ENCODE peak calls at places on chromosomes 16 and 17, in ten cellular contexts. Z is tibial nerve, F is cardiac fibroblast, T is left lung, R is cardiac muscle cell, S is H1, A is AG09319, U is Peyer's patch, E is stomach, N is HFFc6. H is an unnamed sample.

GRCh38 chr17:50922107-50922506 is 56.0 kb upstream of the TOB1 start:
- DNase-seq in E (no peak), Z (no peak), S (no peak), N (peak), F (no peak), T (no peak), R (no peak), U (no peak), A (no peak), H (no peak)

GRCh38 chr17:50681260-50682200 is 26.2 kb downstream of the ANKRD40 start:
- DNase-seq in F (peak), S (no peak), Z (no peak), A (peak), R (peak), U (no peak), E (no peak), T (no peak), N (peak), H (no peak)

GRCh38 chr16:86783626-86784266 is 205.4 kb downstream of the FOXL1 start:
- DNase-seq in N (no peak), Z (no peak), U (no peak), R (no peak), E (peak), S (no peak), T (no peak), A (no peak), F (no peak), H (no peak)

GRCh38 chr16:35147556-35148504 is 1688.4 kb downstream of the TP53TG3F start:
- DNase-seq in A (no peak), E (no peak), Z (no peak), T (no peak), N (no peak), U (no peak), S (no peak), F (no peak), R (no peak), H (no peak)

GRCh38 chr16:31110106-31111034 is 2.2 kb downstream of the BCKDK start:
- DNase-seq in N (no peak), T (no peak), A (no peak), F (no peak), R (no peak), U (no peak), E (no peak), S (no peak), Z (no peak), H (no peak)

GRCh38 chr16:72925631-72925979 is 122.3 kb downstream of the ZFHX3 start:
- DNase-seq in Z (no peak), F (no peak), A (no peak), N (no peak), R (no peak), T (no peak), E (no peak), S (no peak), U (no peak), H (no peak)

GRCh38 chr17:63838586-63839184 is 3.8 kb downstream of the SMARCD2 start:
- DNase-seq in Z (peak), F (peak), E (peak), A (peak), T (peak), R (no peak), S (no peak), N (peak), U (peak), H (peak)

GRCh38 chr17:7262192-7263070 is at the start of gene CLDN7:
- DNase-seq in R (no peak), Z (no peak), S (peak), T (peak), U (peak), N (no peak), A (no peak), F (no peak), E (peak), H (no peak)

GRCh38 chr16:56915311-56916105 is 16.4 kb upstream of the HERPUD1 start:
- DNase-seq in N (no peak), S (no peak), T (no peak), F (peak), R (no peak), A (no peak), Z (peak), U (no peak), E (no peak), H (no peak)

GRCh38 chr16:78142784-78143183 is 43.3 kb downstream of the WWOX start:
- DNase-seq in A (no peak), E (no peak), F (peak), U (no peak), T (no peak), R (no peak), Z (no peak), S (no peak), N (no peak), H (no peak)
- TF ChIP-seq CTCF in A (no peak), E (no peak), F (no peak), U (no peak), T (no peak), R (no peak), Z (no peak), S (no peak), N (no peak), H (no peak)

GRCh38 chr16:88472637-88473205 is 19.6 kb downstream of the ZFPM1 start:
- DNase-seq in F (peak), E (no peak), A (no peak), S (no peak), T (no peak), Z (no peak), R (no peak), U (no peak), N (no peak), H (no peak)

GRCh38 chr16:88475037-88475436 is 22.0 kb downstream of the ZFPM1 start:
- DNase-seq in T (no peak), R (no peak), A (no peak), N (no peak), U (no peak), E (no peak), F (no peak), Z (no peak), S (no peak), H (no peak)

GRCh38 chr16:88476203-88476602 is 23.1 kb downstream of the ZFPM1 start:
- DNase-seq in A (no peak), U (no peak), E (no peak), Z (no peak), R (no peak), S (no peak), T (no peak), F (no peak), N (no peak), H (no peak)

GRCh38 chr16:88472042-88472441 is 19.0 kb downstream of the ZFPM1 start:
- DNase-seq in A (no peak), Z (no peak), N (no peak), R (no peak), S (no peak), E (no peak), F (no peak), T (no peak), U (no peak), H (no peak)

GRCh38 chr16:88473666-88474534 is 20.8 kb downstream of the ZFPM1 start:
- DNase-seq in Z (no peak), A (no peak), E (peak), S (no peak), U (no peak), F (peak), R (no peak), T (no peak), N (no peak), H (no peak)
- TF ChIP-seq CTCF in Z (no peak), A (no peak), E (no peak), S (no peak), U (no peak), F (no peak), R (no peak), T (no peak), N (no peak), H (no peak)

DNA sequence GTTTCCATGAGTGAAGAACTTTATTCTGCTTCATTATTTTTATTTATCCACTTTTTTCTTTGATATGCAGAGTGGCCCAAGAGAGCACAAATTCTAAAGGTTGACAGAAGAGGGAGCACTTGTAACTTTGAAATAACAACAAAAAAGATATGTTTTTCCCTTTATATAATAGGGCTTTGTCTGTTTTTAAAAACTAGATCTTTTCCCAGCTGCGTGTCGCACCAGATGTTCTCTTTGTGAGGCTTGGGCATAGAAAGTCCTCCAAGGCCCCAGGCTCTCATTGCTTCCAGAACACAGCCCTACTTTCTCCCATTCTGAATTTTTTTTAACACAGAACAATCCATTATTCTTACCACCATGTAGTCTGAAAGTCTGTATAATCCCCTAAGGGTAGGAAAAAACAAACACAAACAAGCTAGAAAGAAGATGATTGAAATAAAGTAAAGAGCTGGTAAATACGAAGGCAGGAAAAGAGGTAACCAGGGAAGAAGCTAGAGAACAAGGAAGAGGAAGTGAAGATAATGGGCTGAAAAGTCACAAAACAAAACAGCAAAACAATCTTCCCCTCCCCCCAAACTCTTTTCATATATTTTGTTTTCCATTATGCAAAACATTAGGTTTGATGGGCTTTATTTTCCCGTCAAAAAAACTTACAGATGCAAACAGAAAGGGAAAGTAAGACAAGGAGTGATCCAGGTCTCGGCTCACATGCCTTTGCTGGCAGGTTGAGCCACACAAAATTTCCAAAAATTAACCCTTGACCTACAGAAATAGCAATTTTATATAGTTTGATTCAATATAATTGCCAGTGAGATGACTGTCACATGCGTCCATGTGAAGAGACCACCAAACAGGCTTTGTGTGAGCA is 160.3 kb downstream of the ABCA8 start:
- DNase-seq in Z (peak), E (no peak), A (peak), S (no peak), R (no peak), U (no peak), N (peak), T (no peak), F (peak), H (no peak)
- TF ChIP-seq CTCF in Z (peak), E (peak), A (peak), S (no peak), R (peak), U (peak), N (peak), T (peak), F (peak), H (no peak)

GRCh38 chr17:17497065-17497844 is 1.1 kb upstream of the RASD1 start:
- DNase-seq in N (no peak), U (no peak), S (no peak), R (no peak), F (no peak), E (no peak), A (no peak), Z (no peak), T (peak), H (no peak)
- TF ChIP-seq CTCF in N (no peak), U (no peak), S (no peak), R (no peak), F (no peak), E (peak), A (no peak), Z (no peak), T (no peak), H (no peak)

GRCh38 chr17:37294888-37295287 is 80.9 kb upstream of the C17orf78 start:
- DNase-seq in R (no peak), A (no peak), F (no peak), U (no peak), E (no peak), N (no peak), S (no peak), Z (no peak), T (no peak), H (no peak)
- TF ChIP-seq CTCF in R (no peak), A (no peak), F (no peak), U (no peak), E (no peak), N (no peak), S (no peak), Z (no peak), T (no peak), H (no peak)

DNA sequence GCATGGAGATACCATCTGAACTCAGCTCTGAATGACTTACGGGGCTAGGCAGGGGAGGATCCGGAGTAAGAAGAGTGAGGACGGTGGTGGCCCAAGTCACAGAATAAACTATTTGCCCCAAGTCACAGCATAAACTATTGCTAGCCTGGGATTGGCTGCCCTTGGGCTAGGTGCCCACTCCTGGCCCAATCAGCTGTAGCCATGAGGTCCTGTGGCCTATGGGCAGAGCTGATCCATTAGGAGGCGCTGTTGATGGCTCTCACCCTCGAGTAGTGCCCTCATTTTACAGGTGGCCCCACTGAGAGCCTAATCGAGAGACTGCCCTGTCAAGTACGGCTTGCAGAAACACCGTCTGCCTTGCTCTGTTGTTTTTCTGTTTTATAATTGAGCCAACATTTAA is 62.3 kb upstream of the ZNF423 start:
- DNase-seq in F (no peak), T (no peak), N (no peak), A (no peak), R (no peak), Z (no peak), E (no peak), U (no peak), S (peak), H (no peak)
- TF ChIP-seq CTCF in F (no peak), T (no peak), N (no peak), A (no peak), R (no peak), Z (no peak), E (no peak), U (no peak), S (peak), H (no peak)

GRCh38 chr17:55772086-55772485 is 21.2 kb downstream of the PCTP start:
- DNase-seq in F (no peak), Z (no peak), N (no peak), T (no peak), U (no peak), A (no peak), E (no peak), S (no peak), R (no peak), H (no peak)
- TF ChIP-seq CTCF in F (no peak), Z (no peak), N (peak), T (no peak), U (no peak), A (no peak), E (no peak), S (peak), R (no peak), H (no peak)

DNA sequence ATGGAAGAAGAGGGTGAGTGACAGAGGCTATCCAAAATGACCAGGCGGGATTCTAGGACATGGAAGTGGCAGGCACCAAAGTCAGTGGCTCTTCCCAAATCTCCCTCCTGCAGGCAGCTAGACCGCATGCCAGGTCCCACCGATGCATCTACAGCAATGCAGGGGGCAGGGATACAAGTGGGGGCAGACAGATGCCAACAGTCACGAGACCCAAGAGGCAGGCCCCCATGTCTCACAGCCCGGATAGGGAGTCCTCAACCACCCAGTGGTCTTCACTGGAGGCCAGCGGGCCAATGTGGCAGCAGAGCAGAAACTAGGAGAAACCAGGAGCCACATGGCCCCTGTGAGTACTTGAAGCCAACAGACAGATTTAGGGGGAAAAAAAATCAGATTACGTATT is 20.0 kb downstream of the NPLOC4 start:
- DNase-seq in R (no peak), E (no peak), A (no peak), T (no peak), Z (no peak), N (no peak), U (no peak), S (no peak), F (no peak), H (no peak)
- TF ChIP-seq CTCF in R (no peak), E (no peak), A (no peak), T (no peak), Z (no peak), N (no peak), U (no peak), S (no peak), F (no peak), H (no peak)

H was measured in HL-60.